ENCODE peak calls at places on chromosomes 6 and 20, in five cellular contexts. U, Y, L, G and W are unnamed samples.

GRCh38 chr6:156780962-156781705 is 4.0 kb downstream of the ARID1B start:
- DNase-seq in U (no peak), Y (no peak), L (no peak), G (no peak), W (no peak)

GRCh38 chr20:11267131-11267761 is 593.4 kb upstream of the JAG1 start:
- DNase-seq in U (peak; percentile 98), Y (peak; percentile 68), L (peak; percentile 68), G (peak; percentile 92), W (peak; percentile 24)

GRCh38 chr20:36792422-36792821 is 18.9 kb upstream of the DSN1 start:
- DNase-seq in U (peak; percentile 76), Y (peak; percentile 64), L (peak; percentile 57), G (peak; percentile 64), W (no peak)

GRCh38 chr6:139433647-139434419 is 59.4 kb upstream of the CITED2 start:
- DNase-seq in U (peak; percentile 34), Y (no peak), L (no peak), G (peak; percentile 43), W (no peak)

GRCh38 chr20:63941282-63942060 is 14.7 kb downstream of the UCKL1 start:
- DNase-seq in U (no peak), Y (peak; percentile 74), L (peak; percentile 56), G (no peak), W (no peak)

GRCh38 chr6:167858842-167859520 is 32.3 kb downstream of the AFDN start:
- DNase-seq in U (peak; percentile 64), Y (no peak), L (no peak), G (no peak), W (no peak)

GRCh38 chr20:36268501-36269342 is 32.4 kb downstream of the AAR2 start:
- DNase-seq in U (peak; percentile 8), Y (no peak), L (no peak), G (no peak), W (no peak)

GRCh38 chr6:21981235-21981833 is 315.5 kb downstream of the PRL start:
- DNase-seq in U (no peak), Y (no peak), L (no peak), G (no peak), W (no peak)

GRCh38 chr6:116424001-116424400 is 37.2 kb upstream of the CALHM6 start:
- DNase-seq in U (peak; percentile 49), Y (no peak), L (no peak), G (peak; percentile 47), W (no peak)

GRCh38 chr20:32585011-32585518 is at the start of gene NOL4L:
- DNase-seq in U (peak; percentile 32), Y (no peak), L (no peak), G (peak; percentile 14), W (no peak)

GRCh38 chr6:146901940-146902816 is 302.0 kb upstream of the STXBP5 start:
- DNase-seq in U (no peak), Y (no peak), L (no peak), G (no peak), W (no peak)

GRCh38 chr20:63475209-63475608 is 2.8 kb upstream of the KCNQ2 start:
- DNase-seq in U (peak; percentile 20), Y (no peak), L (no peak), G (peak; percentile 19), W (no peak)

DNA sequence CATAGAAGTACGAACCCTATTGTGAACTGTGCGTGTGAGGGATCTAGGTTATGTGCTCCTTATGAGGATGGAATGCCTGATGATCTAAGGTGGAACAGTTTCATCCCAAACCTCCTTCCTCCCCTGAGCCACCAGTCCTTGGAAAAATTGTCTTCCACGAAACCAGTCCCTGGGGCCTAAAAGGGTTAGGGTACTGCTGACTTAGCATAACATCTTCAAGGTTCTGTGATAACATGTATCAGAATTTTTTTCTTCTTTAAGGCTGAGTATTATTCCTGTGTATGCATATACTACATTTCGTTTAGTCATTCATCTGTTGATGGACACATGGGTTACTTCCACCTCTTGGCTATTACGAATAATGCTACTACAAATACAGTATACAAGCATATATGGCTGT is 80.2 kb downstream of the TSHZ2 start:
- DNase-seq in U (no peak), Y (no peak), L (no peak), G (no peak), W (no peak)
- TF ChIP-seq CTCF in U (no peak), Y (no peak), L (no peak), G (no peak), W (no peak)

GRCh38 chr6:28496099-28496779 is 19.4 kb downstream of the GPX6 start:
- DNase-seq in U (no peak), Y (no peak), L (no peak), G (no peak), W (no peak)
- TF ChIP-seq CTCF in U (no peak), Y (peak; percentile 5), L (peak; percentile 16), G (peak; percentile 20), W (peak; percentile 13)

GRCh38 chr6:26519359-26519758 is 18.8 kb upstream of the HMGN4 start:
- DNase-seq in U (no peak), Y (no peak), L (no peak), G (no peak), W (no peak)

GRCh38 chr6:26520840-26521484 is 17.2 kb upstream of the HMGN4 start:
- DNase-seq in U (peak; percentile 80), Y (peak; percentile 91), L (peak; percentile 92), G (peak; percentile 86), W (peak; percentile 52)

GRCh38 chr6:26520088-26520839 is 17.9 kb upstream of the HMGN4 start:
- DNase-seq in U (no peak), Y (peak; percentile 73), L (no peak), G (no peak), W (no peak)

GRCh38 chr6:26524722-26525360 is 13.3 kb upstream of the HMGN4 start:
- DNase-seq in U (no peak), Y (no peak), L (no peak), G (no peak), W (no peak)

GRCh38 chr6:26521485-26522391 is 16.4 kb upstream of the HMGN4 start:
- DNase-seq in U (peak; percentile 77), Y (peak; percentile 89), L (peak; percentile 78), G (peak; percentile 87), W (peak; percentile 53)
- TF ChIP-seq CTCF in U (peak; percentile 24), Y (peak; percentile 71), L (peak; percentile 70), G (peak; percentile 16), W (peak; percentile 45)

GRCh38 chr6:30541515-30542403 is 14.5 kb downstream of the GNL1 start:
- DNase-seq in U (peak; percentile 82), Y (peak; percentile 77), L (peak; percentile 74), G (peak; percentile 86), W (peak; percentile 70)

GRCh38 chr6:30543824-30544223 is 12.5 kb downstream of the GNL1 start:
- DNase-seq in U (no peak), Y (no peak), L (no peak), G (no peak), W (no peak)

GRCh38 chr6:30544666-30545272 is 11.5 kb downstream of the GNL1 start:
- DNase-seq in U (peak; percentile 66), Y (no peak), L (peak; percentile 53), G (peak; percentile 70), W (no peak)

GRCh38 chr6:30542404-30542725 is 13.9 kb downstream of the GNL1 start:
- DNase-seq in U (no peak), Y (no peak), L (no peak), G (no peak), W (no peak)

GRCh38 chr6:30542915-30543314 is 13.4 kb downstream of the GNL1 start:
- DNase-seq in U (peak; percentile 12), Y (no peak), L (no peak), G (no peak), W (no peak)
- TF ChIP-seq CTCF in U (no peak), Y (no peak), L (no peak), G (no peak), W (no peak)

GRCh38 chr6:105509506-105510331 is 106.8 kb upstream of the PREP start:
- DNase-seq in U (peak; percentile 35), Y (peak; percentile 36), L (no peak), G (no peak), W (no peak)
- TF ChIP-seq CTCF in U (peak; percentile 38), Y (peak; percentile 53), L (no peak), G (peak; percentile 23), W (no peak)

GRCh38 chr20:16405254-16405653 is 168.0 kb downstream of the KIF16B start:
- DNase-seq in U (no peak), Y (no peak), L (no peak), G (no peak), W (no peak)

GRCh38 chr20:16404640-16405039 is 168.6 kb downstream of the KIF16B start:
- DNase-seq in U (no peak), Y (no peak), L (no peak), G (no peak), W (no peak)

GRCh38 chr20:16400249-16400648 is 173.0 kb downstream of the KIF16B start:
- DNase-seq in U (no peak), Y (no peak), L (no peak), G (no peak), W (no peak)

GRCh38 chr20:16407251-16408067 is 165.8 kb downstream of the KIF16B start:
- DNase-seq in U (peak; percentile 6), Y (no peak), L (no peak), G (no peak), W (no peak)

DNA sequence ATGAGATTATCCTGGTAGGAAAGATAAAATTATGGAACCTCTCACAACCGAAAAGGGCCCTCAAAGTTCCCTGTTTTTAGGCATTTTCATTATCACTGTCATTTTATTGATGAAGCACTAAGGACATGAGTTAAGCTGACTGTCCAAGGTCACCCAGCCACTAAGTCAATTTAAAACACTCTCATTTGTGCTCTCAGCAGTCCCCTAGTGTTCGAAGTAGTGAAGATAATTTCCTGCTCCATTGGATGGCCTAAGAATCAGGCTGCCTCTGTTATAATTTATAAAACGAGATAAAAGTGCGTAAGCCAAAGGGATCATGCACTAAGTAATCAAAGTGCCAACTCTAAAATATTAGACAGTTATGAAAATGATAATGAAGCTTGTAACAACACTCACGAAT is 169.1 kb downstream of the KIF16B start:
- DNase-seq in U (no peak), Y (no peak), L (no peak), G (no peak), W (no peak)
- TF ChIP-seq CTCF in U (no peak), Y (no peak), L (no peak), G (no peak), W (no peak)

GRCh38 chr6:52670502-52671409 is at the start of gene TMEM14A:
- DNase-seq in U (peak; percentile 84), Y (peak; percentile 97), L (peak; percentile 95), G (peak; percentile 92), W (peak; percentile 76)
- TF ChIP-seq CTCF in U (no peak), Y (peak; percentile 28), L (no peak), G (peak; percentile 12), W (no peak)